ENCODE peak calls at places on chromosomes 6 and 20, in four cellular contexts. C, K, Q and Y are unnamed samples.

GRCh38 chr20:44646023-44646640 is 5.4 kb downstream of the ADA start:
- DNase-seq in C (peak; percentile 71), K (no peak), Q (no peak), Y (peak; percentile 40)

GRCh38 chr6:15661815-15662245 is 998 bp downstream of the DTNBP1 start:
- DNase-seq in C (no peak), K (no peak), Q (no peak), Y (no peak)

GRCh38 chr6:45419574-45420082 is 41.9 kb upstream of the SUPT3H start:
- DNase-seq in C (peak; percentile 64), K (peak; percentile 63), Q (peak; percentile 55), Y (peak; percentile 39)

GRCh38 chr6:86756623-86757246 is 180.6 kb upstream of the HTR1E start:
- DNase-seq in C (no peak), K (no peak), Q (no peak), Y (no peak)

GRCh38 chr6:145380186-145380585 is 355.1 kb downstream of the EPM2A start:
- DNase-seq in C (no peak), K (no peak), Q (no peak), Y (no peak)

GRCh38 chr6:46876126-46876525 is 45.6 kb downstream of the ADGRF5 start:
- DNase-seq in C (peak; percentile 99), K (no peak), Q (peak; percentile 46), Y (no peak)

GRCh38 chr6:84422380-84422968 is 195.0 kb upstream of the CEP162 start:
- DNase-seq in C (peak; percentile 30), K (peak; percentile 85), Q (peak; percentile 48), Y (peak; percentile 28)

GRCh38 chr6:82268301-82268846 is 20.8 kb upstream of the IBTK start:
- DNase-seq in C (no peak), K (no peak), Q (no peak), Y (no peak)

GRCh38 chr20:10074513-10074912 is 39.7 kb downstream of the ANKEF1 start:
- DNase-seq in C (peak; percentile 95), K (no peak), Q (peak; percentile 63), Y (no peak)

GRCh38 chr6:27100921-27101320 is 146.6 kb upstream of the PRSS16 start:
- DNase-seq in C (no peak), K (no peak), Q (no peak), Y (no peak)

GRCh38 chr6:10412948-10413849 is 1.7 kb downstream of the TFAP2A start:
- DNase-seq in C (no peak), K (no peak), Q (no peak), Y (no peak)

GRCh38 chr20:6140947-6141346 is 18.1 kb upstream of the FERMT1 start:
- DNase-seq in C (no peak), K (no peak), Q (no peak), Y (no peak)

GRCh38 chr6:121520337-121521163 is 85.1 kb downstream of the GJA1 start:
- DNase-seq in C (peak; percentile 98), K (no peak), Q (no peak), Y (no peak)

GRCh38 chr6:105373481-105373880 is 29.4 kb downstream of the PREP start:
- DNase-seq in C (no peak), K (no peak), Q (no peak), Y (no peak)

GRCh38 chr6:71902261-71902660 is 15.9 kb downstream of the RIMS1 start:
- DNase-seq in C (no peak), K (no peak), Q (no peak), Y (peak; percentile 5)

GRCh38 chr6:35392111-35392702 is 49.8 kb downstream of the PPARD start:
- DNase-seq in C (peak; percentile 39), K (no peak), Q (no peak), Y (no peak)

GRCh38 chr20:52889225-52889624 is 82.9 kb upstream of the TSHZ2 start:
- DNase-seq in C (peak; percentile 79), K (no peak), Q (no peak), Y (no peak)

GRCh38 chr20:19757973-19758887 is at the start of gene RIN2:
- DNase-seq in C (peak; percentile 87), K (peak; percentile 95), Q (peak; percentile 95), Y (peak; percentile 30)

GRCh38 chr6:106519460-106520394 is 109.6 kb downstream of the RTN4IP1 start:
- DNase-seq in C (peak; percentile 98), K (no peak), Q (peak; percentile 35), Y (peak; percentile 54)

GRCh38 chr6:123016431-123017110 is 20.5 kb downstream of the CLVS2 start:
- DNase-seq in C (no peak), K (no peak), Q (no peak), Y (no peak)

GRCh38 chr6:134374486-134374885 is 56.6 kb upstream of the SGK1 start:
- DNase-seq in C (peak; percentile 80), K (no peak), Q (peak; percentile 42), Y (no peak)

GRCh38 chr6:42313941-42314570 is 96.4 kb upstream of the MRPS10 start:
- DNase-seq in C (peak; percentile 68), K (no peak), Q (no peak), Y (no peak)

GRCh38 chr6:77106992-77107391 is 356.3 kb downstream of the HTR1B start:
- DNase-seq in C (no peak), K (no peak), Q (no peak), Y (no peak)

GRCh38 chr20:10910535-10911239 is 236.9 kb upstream of the JAG1 start:
- DNase-seq in C (peak; percentile 54), K (no peak), Q (no peak), Y (no peak)

GRCh38 chr6:168015492-168016175 is 18.2 kb downstream of the KIF25 start:
- DNase-seq in C (no peak), K (no peak), Q (no peak), Y (no peak)

GRCh38 chr20:1595333-1595732 is 24.5 kb downstream of the SIRPB1 start:
- DNase-seq in C (no peak), K (no peak), Q (no peak), Y (no peak)

GRCh38 chr6:105781248-105781647 is 304.9 kb upstream of the PRDM1 start:
- DNase-seq in C (no peak), K (no peak), Q (no peak), Y (no peak)

DNA sequence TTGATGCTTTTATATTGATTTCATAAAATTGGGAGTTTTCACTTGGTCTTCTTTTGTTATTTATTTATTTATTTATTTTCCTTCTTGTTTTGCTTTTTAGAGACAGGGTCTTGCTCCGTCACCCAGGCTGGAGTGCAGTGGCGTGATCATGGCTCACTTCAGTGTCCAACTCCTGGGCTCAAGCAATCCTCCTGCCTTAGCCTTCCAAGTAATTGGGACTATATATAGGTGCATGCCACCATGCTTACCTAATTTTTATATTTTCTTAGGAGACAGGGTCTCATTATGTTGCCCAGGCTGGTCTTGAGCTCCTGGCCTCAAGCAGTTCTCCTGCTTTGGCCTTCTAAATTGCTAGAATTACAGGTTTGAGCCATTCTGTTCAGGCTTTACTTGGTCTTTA is 38.3 kb upstream of the MYLK2 start:
- DNase-seq in C (no peak), K (no peak), Q (no peak), Y (no peak)
- TF ChIP-seq CTCF in C (no peak), K (no peak), Q (no peak), Y (no peak)

GRCh38 chr20:217266-217665 is 9.8 kb upstream of the DEFB129 start:
- DNase-seq in C (no peak), K (no peak), Q (no peak), Y (no peak)

GRCh38 chr20:215796-216195 is 11.3 kb upstream of the DEFB129 start:
- DNase-seq in C (no peak), K (no peak), Q (no peak), Y (no peak)

GRCh38 chr20:221258-221830 is 5.7 kb upstream of the DEFB129 start:
- DNase-seq in C (no peak), K (no peak), Q (no peak), Y (no peak)

GRCh38 chr20:214383-214782 is 12.7 kb upstream of the DEFB129 start:
- DNase-seq in C (no peak), K (no peak), Q (no peak), Y (no peak)

GRCh38 chr20:219290-220115 is 7.6 kb upstream of the DEFB129 start:
- DNase-seq in C (peak; percentile 0), K (peak; percentile 14), Q (no peak), Y (peak; percentile 8)
- TF ChIP-seq CTCF in C (peak; percentile 33), K (peak; percentile 32), Q (peak; percentile 43), Y (peak; percentile 4)

GRCh38 chr6:73903155-73903554 is 207.2 kb downstream of the CD109 start:
- DNase-seq in C (no peak), K (no peak), Q (no peak), Y (no peak)

GRCh38 chr6:73901986-73902385 is 206.0 kb downstream of the CD109 start:
- DNase-seq in C (no peak), K (no peak), Q (no peak), Y (no peak)

GRCh38 chr6:73901311-73901710 is 205.3 kb downstream of the CD109 start:
- DNase-seq in C (no peak), K (no peak), Q (no peak), Y (no peak)

GRCh38 chr6:73893696-73894095 is 197.7 kb downstream of the CD109 start:
- DNase-seq in C (no peak), K (no peak), Q (no peak), Y (no peak)

DNA sequence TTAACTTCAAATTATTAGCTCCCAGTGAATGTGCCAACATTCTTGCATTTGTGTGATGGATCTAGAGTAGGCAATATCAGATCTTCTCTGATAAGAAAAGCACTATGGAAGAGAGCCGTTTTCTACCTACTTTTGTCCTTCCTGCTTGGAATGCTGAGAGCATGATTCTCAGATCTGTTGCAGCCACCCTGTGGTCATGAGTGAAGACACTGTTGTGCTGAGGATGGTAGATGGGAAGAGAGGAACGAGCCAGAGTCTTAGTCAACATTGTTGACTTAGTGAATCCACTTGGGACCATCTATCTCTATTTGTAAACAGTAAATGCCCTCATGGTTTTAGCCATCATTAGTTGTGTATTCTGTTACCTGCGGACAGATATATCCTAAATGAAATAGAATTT is 202.6 kb downstream of the CD109 start:
- DNase-seq in C (no peak), K (no peak), Q (no peak), Y (no peak)
- TF ChIP-seq CTCF in C (no peak), K (no peak), Q (no peak), Y (no peak)

DNA sequence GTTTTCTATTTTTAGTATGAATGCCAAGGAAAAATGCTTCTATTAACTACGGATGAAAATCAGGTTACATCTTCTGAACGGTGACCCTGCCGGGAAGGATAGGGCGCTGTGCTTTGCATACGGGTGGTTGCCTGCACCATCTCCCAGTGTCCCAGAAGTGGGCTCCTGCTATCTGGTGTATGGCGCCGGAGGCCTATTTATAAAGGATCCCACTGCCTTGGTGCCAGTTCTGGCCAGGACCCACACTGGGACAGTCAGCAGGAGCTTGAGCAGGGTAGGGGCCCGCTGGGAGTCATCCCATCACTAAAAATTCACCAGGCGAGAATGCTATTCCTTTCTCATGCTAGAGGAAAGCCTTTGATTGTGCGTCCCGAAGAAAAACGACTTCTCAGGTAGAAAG is 22.9 kb downstream of the TMEM242 start:
- DNase-seq in C (no peak), K (no peak), Q (no peak), Y (no peak)
- TF ChIP-seq CTCF in C (no peak), K (no peak), Q (no peak), Y (no peak)

GRCh38 chr6:117399924-117400323 is 25.8 kb downstream of the ROS1 start:
- DNase-seq in C (no peak), K (no peak), Q (no peak), Y (no peak)
- TF ChIP-seq CTCF in C (peak; percentile 30), K (no peak), Q (no peak), Y (no peak)

GRCh38 chr6:33248932-33249731 is 22.5 kb downstream of the VPS52 start:
- DNase-seq in C (peak; percentile 99), K (peak; percentile 96), Q (peak; percentile 99), Y (peak; percentile 86)
- TF ChIP-seq CTCF in C (no peak), K (no peak), Q (peak; percentile 50), Y (no peak)